ENCODE peak calls at places on chromosome 10, in four cellular contexts. I is CD8-positive, alpha-beta T cell; M is dermis microvascular lymphatic vessel endothelial cell; A is Daoy. C is an unnamed sample.

GRCh38 chr10:24842856-24843255 is 109.5 kb downstream of the PRTFDC1 start:
- DNase-seq in I (no peak), M (no peak), A (no peak), C (no peak)

GRCh38 chr10:27470890-27471289 is 33.2 kb upstream of the RAB18 start:
- DNase-seq in I (no peak), M (no peak), A (no peak), C (no peak)

GRCh38 chr10:127962205-127962604 is 55.3 kb downstream of the PTPRE start:
- DNase-seq in I (no peak), M (no peak), A (no peak), C (no peak)

GRCh38 chr10:115056186-115056585 is 37.0 kb upstream of the ATRNL1 start:
- DNase-seq in I (no peak), M (no peak), A (no peak), C (no peak)

GRCh38 chr10:124278356-124278755 is 140.4 kb downstream of the OAT start:
- DNase-seq in I (no peak), M (no peak), A (no peak), C (no peak)

GRCh38 chr10:69572159-69573055 is 815 bp downstream of the NEUROG3 start:
- DNase-seq in I (no peak), M (no peak), A (no peak), C (no peak)

GRCh38 chr10:30247704-30248103 is 101.4 kb downstream of the MTPAP start:
- DNase-seq in I (no peak), M (no peak), A (no peak), C (no peak)

GRCh38 chr10:49408437-49409306 is 12.8 kb upstream of the DRGX start:
- DNase-seq in I (no peak), M (peak), A (no peak), C (no peak)

GRCh38 chr10:8365935-8366911 is 311.7 kb downstream of the GATA3 start:
- DNase-seq in I (peak), M (no peak), A (peak), C (no peak)

GRCh38 chr10:121406823-121407545 is 191.3 kb downstream of the FGFR2 start:
- DNase-seq in I (no peak), M (peak), A (peak), C (no peak)

GRCh38 chr10:14056545-14057332 is 274.0 kb downstream of the FRMD4A start:
- DNase-seq in I (no peak), M (peak), A (no peak), C (no peak)

GRCh38 chr10:97904026-97904410 is 54.4 kb downstream of the GOLGA7B start:
- DNase-seq in I (no peak), M (no peak), A (no peak), C (no peak)

GRCh38 chr10:132145002-132145401 is 41.7 kb upstream of the DPYSL4 start:
- DNase-seq in I (no peak), M (no peak), A (no peak), C (peak)

GRCh38 chr10:69499726-69500689 is 48.7 kb downstream of the TSPAN15 start:
- DNase-seq in I (no peak), M (no peak), A (no peak), C (peak)

GRCh38 chr10:67088035-67088434 is 162.2 kb downstream of the LRRTM3 start:
- DNase-seq in I (no peak), M (no peak), A (no peak), C (no peak)

GRCh38 chr10:49611166-49611814 is 1.2 kb downstream of the SLC18A3 start:
- DNase-seq in I (no peak), M (no peak), A (no peak), C (no peak)

GRCh38 chr10:13890233-13890616 is 303.5 kb downstream of the PRPF18 start:
- DNase-seq in I (no peak), M (peak), A (peak), C (no peak)

GRCh38 chr10:46546591-46547330 is 9.7 kb downstream of the GPRIN2 start:
- DNase-seq in I (no peak), M (no peak), A (no peak), C (peak)

GRCh38 chr10:124648738-124649137 is 95.4 kb downstream of the FAM53B start:
- DNase-seq in I (peak), M (peak), A (no peak), C (peak)

GRCh38 chr10:85430991-85431390 is 935.6 kb downstream of the GRID1 start:
- DNase-seq in I (no peak), M (no peak), A (no peak), C (no peak)

GRCh38 chr10:34526758-34527730 is 288.1 kb downstream of the PARD3 start:
- DNase-seq in I (no peak), M (peak), A (peak), C (no peak)

GRCh38 chr10:51808187-51808586 is 108.8 kb upstream of the CSTF2T start:
- DNase-seq in I (no peak), M (no peak), A (no peak), C (no peak)